ENCODE peak calls at places on chromosomes 3 and 15, in ten cellular contexts. One of them, this sample, is unnamed.

GRCh38 chr15:97615114-97615513 is 345.4 kb upstream of the ARRDC4 start:
- DNase-seq in substantia nigra: no peak
- DNase-seq in activated CD8-positive, alpha-beta memory T cell treated with anti-CD3 and anti-CD28 coated beads, Interleukin-2, amount 50 U/mL, for 48 hours: no peak
- DNase-seq in body of pancreas: no peak
- DNase-seq in activated CD4-positive, alpha-beta T cell treated with anti-CD3 and anti-CD28 coated beads, Interleukin-2, amount 50 U/mL, for 24 hours: no peak
- DNase-seq in Kasumi-1: no peak
- DNase-seq in heart left ventricle: no peak
- DNase-seq in caudate nucleus: no peak
- DNase-seq in AG04449: no peak
- DNase-seq in mucosa of gallbladder: no peak
- DNase-seq in this sample: no peak

GRCh38 chr3:127992127-127992526 is 60.1 kb upstream of the SEC61A1 start:
- DNase-seq in substantia nigra: no peak
- DNase-seq in activated CD8-positive, alpha-beta memory T cell treated with anti-CD3 and anti-CD28 coated beads, Interleukin-2, amount 50 U/mL, for 48 hours: no peak
- DNase-seq in body of pancreas: no peak
- DNase-seq in activated CD4-positive, alpha-beta T cell treated with anti-CD3 and anti-CD28 coated beads, Interleukin-2, amount 50 U/mL, for 24 hours: no peak
- DNase-seq in Kasumi-1: no peak
- DNase-seq in heart left ventricle: no peak
- DNase-seq in caudate nucleus: no peak
- DNase-seq in AG04449: no peak
- DNase-seq in mucosa of gallbladder: no peak
- DNase-seq in this sample: no peak

GRCh38 chr3:35675206-35675605 is 35.9 kb downstream of the ARPP21 start:
- DNase-seq in substantia nigra: no peak
- DNase-seq in activated CD8-positive, alpha-beta memory T cell treated with anti-CD3 and anti-CD28 coated beads, Interleukin-2, amount 50 U/mL, for 48 hours: no peak
- DNase-seq in body of pancreas: no peak
- DNase-seq in activated CD4-positive, alpha-beta T cell treated with anti-CD3 and anti-CD28 coated beads, Interleukin-2, amount 50 U/mL, for 24 hours: no peak
- DNase-seq in Kasumi-1: no peak
- DNase-seq in heart left ventricle: no peak
- DNase-seq in caudate nucleus: no peak
- DNase-seq in AG04449: no peak
- DNase-seq in mucosa of gallbladder: peak; percentile 12
- DNase-seq in this sample: no peak

GRCh38 chr15:25481208-25481862 is 42.5 kb upstream of the UBE3A start:
- DNase-seq in substantia nigra: no peak
- DNase-seq in activated CD8-positive, alpha-beta memory T cell treated with anti-CD3 and anti-CD28 coated beads, Interleukin-2, amount 50 U/mL, for 48 hours: no peak
- DNase-seq in body of pancreas: no peak
- DNase-seq in activated CD4-positive, alpha-beta T cell treated with anti-CD3 and anti-CD28 coated beads, Interleukin-2, amount 50 U/mL, for 24 hours: no peak
- DNase-seq in Kasumi-1: no peak
- DNase-seq in heart left ventricle: no peak
- DNase-seq in caudate nucleus: peak; percentile 19
- DNase-seq in AG04449: no peak
- DNase-seq in mucosa of gallbladder: no peak
- DNase-seq in this sample: peak; percentile 22

GRCh38 chr3:156448300-156448699 is 106.6 kb downstream of the SSR3 start:
- DNase-seq in substantia nigra: no peak
- DNase-seq in activated CD8-positive, alpha-beta memory T cell treated with anti-CD3 and anti-CD28 coated beads, Interleukin-2, amount 50 U/mL, for 48 hours: no peak
- DNase-seq in body of pancreas: no peak
- DNase-seq in activated CD4-positive, alpha-beta T cell treated with anti-CD3 and anti-CD28 coated beads, Interleukin-2, amount 50 U/mL, for 24 hours: no peak
- DNase-seq in Kasumi-1: peak; percentile 45
- DNase-seq in heart left ventricle: no peak
- DNase-seq in caudate nucleus: no peak
- DNase-seq in AG04449: no peak
- DNase-seq in mucosa of gallbladder: no peak
- DNase-seq in this sample: peak; percentile 66

GRCh38 chr15:40873625-40874561 is at the start of gene RHOV:
- DNase-seq in substantia nigra: no peak
- DNase-seq in activated CD8-positive, alpha-beta memory T cell treated with anti-CD3 and anti-CD28 coated beads, Interleukin-2, amount 50 U/mL, for 48 hours: peak; percentile 78
- DNase-seq in body of pancreas: peak; percentile 88
- DNase-seq in activated CD4-positive, alpha-beta T cell treated with anti-CD3 and anti-CD28 coated beads, Interleukin-2, amount 50 U/mL, for 24 hours: no peak
- DNase-seq in Kasumi-1: peak; percentile 49
- DNase-seq in heart left ventricle: peak; percentile 48
- DNase-seq in caudate nucleus: peak; percentile 5
- DNase-seq in AG04449: no peak
- DNase-seq in mucosa of gallbladder: peak; percentile 47
- DNase-seq in this sample: peak; percentile 62

GRCh38 chr3:9704343-9705322 is 1.0 kb downstream of the CPNE9 start:
- DNase-seq in substantia nigra: no peak
- DNase-seq in activated CD8-positive, alpha-beta memory T cell treated with anti-CD3 and anti-CD28 coated beads, Interleukin-2, amount 50 U/mL, for 48 hours: no peak
- DNase-seq in body of pancreas: peak; percentile 28
- DNase-seq in activated CD4-positive, alpha-beta T cell treated with anti-CD3 and anti-CD28 coated beads, Interleukin-2, amount 50 U/mL, for 24 hours: no peak
- DNase-seq in Kasumi-1: no peak
- DNase-seq in heart left ventricle: peak; percentile 40
- DNase-seq in caudate nucleus: no peak
- DNase-seq in AG04449: no peak
- DNase-seq in mucosa of gallbladder: no peak
- DNase-seq in this sample: no peak

GRCh38 chr15:51869074-51869425 is 39.6 kb downstream of the TMOD3 start:
- DNase-seq in substantia nigra: no peak
- DNase-seq in activated CD8-positive, alpha-beta memory T cell treated with anti-CD3 and anti-CD28 coated beads, Interleukin-2, amount 50 U/mL, for 48 hours: no peak
- DNase-seq in body of pancreas: no peak
- DNase-seq in activated CD4-positive, alpha-beta T cell treated with anti-CD3 and anti-CD28 coated beads, Interleukin-2, amount 50 U/mL, for 24 hours: no peak
- DNase-seq in Kasumi-1: no peak
- DNase-seq in heart left ventricle: no peak
- DNase-seq in caudate nucleus: no peak
- DNase-seq in AG04449: peak; percentile 63
- DNase-seq in mucosa of gallbladder: peak; percentile 69
- DNase-seq in this sample: peak; percentile 58

GRCh38 chr3:184604039-184604955 is 42.7 kb downstream of the EPHB3 start:
- DNase-seq in substantia nigra: no peak
- DNase-seq in activated CD8-positive, alpha-beta memory T cell treated with anti-CD3 and anti-CD28 coated beads, Interleukin-2, amount 50 U/mL, for 48 hours: no peak
- DNase-seq in body of pancreas: peak; percentile 30
- DNase-seq in activated CD4-positive, alpha-beta T cell treated with anti-CD3 and anti-CD28 coated beads, Interleukin-2, amount 50 U/mL, for 24 hours: no peak
- DNase-seq in Kasumi-1: peak; percentile 36
- DNase-seq in heart left ventricle: peak; percentile 62
- DNase-seq in caudate nucleus: no peak
- DNase-seq in AG04449: no peak
- DNase-seq in mucosa of gallbladder: no peak
- DNase-seq in this sample: no peak